ENCODE peak calls at places on chromosomes 6 and 20, in ten cellular contexts. G, X, D, L, H, I, S, A, J and R are unnamed samples. For H3K4me1, the result is how much of the 10 kb centered on the place peaks cover.

GRCh38 chr6:166494757-166495486 is 91.6 kb downstream of the RAMACL start:
- DNase-seq in L (no peak), G (no peak), X (no peak), D (no peak), I (no peak), H (no peak), A (no peak), S (no peak), J (peak), R (peak)

GRCh38 chr6:7108196-7108963 is 619 bp downstream of the RREB1 start:
- DNase-seq in L (peak), A (peak), S (no peak), D (peak), I (peak), J (peak), X (peak), G (peak), H (peak), R (peak)

GRCh38 chr20:51318058-51318960 is 224.2 kb downstream of the NFATC2 start:
- DNase-seq in J (no peak), I (no peak), H (peak), X (peak), S (peak), G (peak), D (peak), A (peak), L (no peak), R (peak)

GRCh38 chr6:127299522-127300240 is 33.0 kb downstream of the RNF146 start:
- DNase-seq in L (no peak), G (no peak), X (no peak), S (no peak), H (no peak), J (no peak), A (no peak), D (peak), I (peak), R (no peak)

GRCh38 chr20:14312001-14312400 is 25.4 kb downstream of the FLRT3 start:
- DNase-seq in G (no peak), L (no peak), I (no peak), A (no peak), X (no peak), D (peak), H (no peak), J (no peak), S (no peak), R (no peak)

GRCh38 chr20:36097751-36098151 is 56.8 kb upstream of the EPB41L1 start:
- DNase-seq in D (no peak), S (peak), I (no peak), A (no peak), H (peak), X (no peak), G (no peak), J (no peak), L (no peak), R (no peak)

GRCh38 chr6:109687271-109687721 is 3.7 kb downstream of the AK9 start:
- DNase-seq in I (peak), J (no peak), S (no peak), X (no peak), H (no peak), L (no peak), A (no peak), G (no peak), D (peak), R (no peak)

GRCh38 chr20:32522775-32523612 is 62.1 kb downstream of the NOL4L start:
- DNase-seq in S (no peak), A (no peak), J (peak), G (no peak), D (no peak), X (peak), L (no peak), I (no peak), H (no peak), R (peak)

GRCh38 chr20:63103402-63104311 is 96.9 kb upstream of the BHLHE23 start:
- DNase-seq in G (no peak), J (peak), D (no peak), X (peak), A (peak), I (no peak), L (no peak), H (no peak), S (no peak), R (peak)

GRCh38 chr6:63571382-63571882 is 848 bp upstream of the LOC128125822 start:
- DNase-seq in I (no peak), L (no peak), D (no peak), J (no peak), H (no peak), X (no peak), G (no peak), A (no peak), S (no peak), R (no peak)

GRCh38 chr20:25274481-25274880 is 26.6 kb downstream of the PYGB start:
- DNase-seq in X (peak), I (no peak), G (no peak), S (no peak), A (no peak), J (peak), D (no peak), L (no peak), H (peak), R (peak)

GRCh38 chr6:157611406-157611805 is 211.6 kb upstream of the SNX9 start:
- DNase-seq in D (no peak), S (no peak), L (no peak), A (no peak), H (no peak), J (no peak), G (no peak), I (no peak), X (no peak), R (no peak)

GRCh38 chr20:4832469-4832868 is 110.8 kb downstream of the PRND start:
- DNase-seq in S (no peak), X (no peak), G (no peak), J (no peak), L (no peak), D (no peak), H (no peak), I (no peak), A (no peak), R (no peak)

GRCh38 chr20:13819885-13820645 is 35.2 kb downstream of the NDUFAF5 start:
- DNase-seq in S (peak), X (no peak), G (peak), A (peak), J (no peak), D (peak), H (peak), I (peak), L (peak), R (peak)

GRCh38 chr20:15965165-15965564 is 608.1 kb downstream of the KIF16B start:
- DNase-seq in S (no peak), J (no peak), G (no peak), L (no peak), A (no peak), X (no peak), H (no peak), I (no peak), D (peak), R (no peak)

GRCh38 chr20:60306516-60306915 is 348.3 kb downstream of the CDH26 start:
- DNase-seq in L (no peak), A (no peak), G (no peak), I (no peak), H (no peak), D (no peak), X (no peak), J (no peak), S (no peak), R (no peak)

GRCh38 chr6:36427781-36428345 is 14.8 kb downstream of the PXT1 start:
- DNase-seq in A (peak), S (no peak), D (peak), I (peak), G (no peak), X (no peak), J (no peak), L (no peak), H (no peak), R (no peak)

GRCh38 chr20:17615645-17616479 is 46.0 kb downstream of the DSTN start:
- DNase-seq in I (no peak), D (no peak), H (peak), S (no peak), L (no peak), A (no peak), J (peak), X (no peak), G (peak), R (no peak)

GRCh38 chr20:50191065-50191565 is 485 bp downstream of the CEBPB start:
- DNase-seq in I (no peak), G (peak), S (no peak), X (peak), A (no peak), D (peak), H (peak), L (peak), J (peak), R (peak)

GRCh38 chr6:156068870-156069269 is 613.2 kb upstream of the NOX3 start:
- DNase-seq in S (no peak), H (no peak), L (no peak), G (no peak), A (no peak), I (peak), X (no peak), D (no peak), J (no peak), R (no peak)

GRCh38 chr6:149166747-149167146 is 150.8 kb upstream of the TAB2 start:
- DNase-seq in G (no peak), S (no peak), J (no peak), I (no peak), L (no peak), H (no peak), A (no peak), D (peak), X (no peak), R (peak)

GRCh38 chr20:57199656-57200405 is 66.6 kb downstream of the BMP7 start:
- DNase-seq in G (no peak), H (no peak), J (no peak), L (no peak), I (no peak), X (no peak), A (no peak), S (no peak), D (peak), R (no peak)

GRCh38 chr20:53255102-53255710 is 283.0 kb downstream of the TSHZ2 start:
- DNase-seq in A (no peak), H (no peak), X (no peak), S (no peak), D (no peak), L (no peak), J (no peak), G (no peak), I (no peak), R (no peak)

GRCh38 chr6:158999154-158999668 is 791 bp downstream of the RSPH3 start:
- DNase-seq in S (no peak), H (no peak), D (no peak), L (no peak), X (no peak), A (no peak), G (no peak), J (no peak), I (no peak), R (no peak)

GRCh38 chr20:59788196-59788735 is 145.2 kb downstream of the SYCP2 start:
- DNase-seq in H (peak), X (no peak), J (no peak), L (no peak), D (no peak), A (no peak), S (no peak), G (no peak), I (no peak), R (no peak)

GRCh38 chr20:56735087-56735642 is 106.1 kb downstream of the TFAP2C start:
- DNase-seq in A (no peak), S (no peak), L (no peak), I (no peak), J (no peak), X (no peak), G (no peak), D (no peak), H (no peak), R (peak)

GRCh38 chr20:64103871-64104666 is 3.3 kb downstream of the NPBWR2 start:
- DNase-seq in X (no peak), I (no peak), G (no peak), A (no peak), H (no peak), D (no peak), S (no peak), L (no peak), J (peak), R (peak)

GRCh38 chr6:31897612-31898199 is at the start of gene EHMT2:
- DNase-seq in A (peak), I (peak), X (peak), L (peak), G (peak), S (peak), D (peak), H (peak), J (peak), R (peak)

GRCh38 chr6:37376078-37376743 is 22.4 kb downstream of the RNF8 start:
- DNase-seq in A (no peak), H (no peak), J (no peak), D (no peak), L (no peak), S (no peak), I (no peak), X (no peak), G (no peak), R (no peak)

GRCh38 chr6:56370127-56370540 is 122.8 kb upstream of the COL21A1 start:
- DNase-seq in L (peak), I (peak), A (peak), J (no peak), D (peak), H (peak), X (no peak), S (no peak), G (no peak), R (peak)

GRCh38 chr6:111852704-111853103 is 20.5 kb downstream of the FYN start:
- DNase-seq in J (no peak), D (peak), S (no peak), A (no peak), H (no peak), X (no peak), G (no peak), I (peak), L (no peak), R (no peak)

GRCh38 chr6:15044146-15044882 is 201.6 kb upstream of the JARID2 start:
- DNase-seq in L (no peak), G (no peak), A (no peak), X (no peak), S (no peak), D (no peak), H (no peak), I (no peak), J (no peak), R (no peak)

GRCh38 chr6:37134622-37135191 is 35.2 kb upstream of the PIM1 start:
- DNase-seq in L (no peak), G (no peak), X (no peak), H (peak), D (peak), A (peak), S (no peak), J (no peak), I (peak), R (no peak)

GRCh38 chr20:23095504-23095903 is 9.4 kb upstream of the CD93 start:
- DNase-seq in G (no peak), X (no peak), A (no peak), J (no peak), H (no peak), D (no peak), L (no peak), S (no peak), I (no peak), R (no peak)
- H3K4me1 ChIP-seq in G (under half), X (under half), A (under half), J (under half), H (under half), D (under half), L (under half), S (under half), I (under half), R (under half)

GRCh38 chr6:26026833-26027490 is 60.3 kb upstream of the HFE start:
- DNase-seq in G (peak), X (peak), S (peak), A (peak), J (peak), H (peak), I (peak), D (peak), L (peak), R (peak)

GRCh38 chr6:26027491-26028211 is 59.6 kb upstream of the HFE start:
- DNase-seq in J (no peak), X (no peak), H (no peak), I (no peak), S (no peak), D (no peak), G (no peak), L (no peak), A (no peak), R (no peak)

GRCh38 chr6:26028753-26029569 is 58.3 kb upstream of the HFE start:
- DNase-seq in D (peak), I (no peak), A (peak), J (no peak), H (no peak), L (no peak), X (no peak), S (no peak), G (peak), R (no peak)

GRCh38 chr6:26029570-26029856 is 57.7 kb upstream of the HFE start:
- DNase-seq in L (no peak), H (no peak), I (no peak), S (no peak), G (no peak), X (no peak), D (no peak), A (no peak), J (no peak), R (no peak)

DNA sequence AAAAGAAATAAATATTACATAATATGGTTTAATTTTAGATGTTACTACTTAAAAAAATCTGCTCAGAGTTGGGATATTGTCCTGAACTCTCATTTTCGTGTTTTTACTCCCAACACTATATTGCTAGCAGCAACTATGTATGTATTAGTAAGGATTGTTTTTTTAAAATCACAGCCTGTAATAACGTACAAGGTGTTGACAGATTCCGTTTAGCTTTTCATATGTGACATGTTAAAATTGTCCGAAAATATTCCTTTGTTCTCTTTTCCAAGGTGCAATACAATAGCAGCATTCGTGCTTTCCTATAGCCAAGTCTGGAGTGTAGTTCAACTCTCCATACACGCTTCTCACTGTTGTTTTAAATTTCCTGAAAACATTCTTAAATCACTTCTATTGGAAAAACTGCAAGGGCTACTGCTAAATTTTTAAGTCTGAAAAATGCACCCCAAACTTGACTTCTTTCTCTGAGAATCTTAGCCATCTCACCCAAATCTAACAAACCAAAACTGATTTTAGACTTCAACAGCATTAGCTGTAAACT is 58.9 kb upstream of the HFE start:
- DNase-seq in X (no peak), A (no peak), L (no peak), I (no peak), S (no peak), D (no peak), H (no peak), J (no peak), G (no peak), R (no peak)
- H3K4me3 ChIP-seq in X (no peak), A (no peak), L (no peak), I (no peak), S (no peak), D (peak), H (no peak), J (no peak), G (no peak), R (peak)

DNA sequence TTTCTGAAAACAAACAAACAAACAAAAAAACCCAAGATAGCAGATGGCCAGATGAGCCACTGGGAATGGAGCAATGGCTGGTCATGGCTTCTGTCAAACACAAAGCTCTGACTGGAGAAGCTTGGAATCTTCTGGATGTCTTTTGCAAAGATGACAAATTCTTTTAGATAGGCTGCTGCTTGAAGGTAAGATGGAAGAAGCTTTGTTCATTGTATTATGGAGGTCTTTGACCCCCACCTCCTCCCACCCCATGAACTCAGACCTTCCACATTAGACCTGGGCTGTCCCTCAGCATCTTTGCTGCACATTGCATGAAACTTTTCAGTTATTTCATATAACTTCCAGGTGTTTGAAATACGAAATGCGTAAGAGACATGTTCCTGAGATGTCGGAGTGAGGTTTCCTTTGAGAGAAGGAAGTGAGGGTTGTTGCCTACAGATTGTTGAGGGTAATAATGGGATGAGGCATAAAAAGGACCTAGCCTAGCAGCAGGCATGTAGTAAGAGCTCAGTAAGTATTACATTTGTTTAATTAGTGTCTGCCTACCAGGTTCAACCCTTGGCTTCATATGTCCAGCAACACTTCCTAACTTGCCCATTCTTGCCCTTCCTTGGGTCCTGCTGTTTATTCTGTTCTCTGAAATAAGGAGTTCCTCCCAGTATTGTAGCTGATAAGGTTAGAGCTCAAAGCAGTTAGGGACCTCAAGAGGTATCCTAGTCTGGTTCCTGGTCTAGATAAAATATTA is 51.4 kb upstream of the IER3 start:
- DNase-seq in D (no peak), S (no peak), G (no peak), J (no peak), L (no peak), A (no peak), H (no peak), I (no peak), X (no peak), R (no peak)
- H3K4me1 ChIP-seq in D (under half), S (under half), G (under half), J (under half), L (under half), A (under half), H (under half), I (under half), X (under half), R (under half)

GRCh38 chr6:34231566-34232336 is 4.9 kb upstream of the HMGA1 start:
- DNase-seq in G (no peak), J (peak), D (no peak), I (no peak), S (no peak), A (no peak), L (no peak), H (no peak), X (no peak), R (no peak)
- H3K4me3 ChIP-seq in G (no peak), J (no peak), D (no peak), I (no peak), S (no peak), A (no peak), L (no peak), H (no peak), X (no peak), R (no peak)